ENCODE peak calls at places on chromosomes 5 and 9, in four cellular contexts. One of them, this sample, is unnamed.
A peak's percentile ranks its signal among the peaks of the same experiment; 100 is the strongest.

GRCh38 chr5:179316961-179317360 is 28.3 kb downstream of the ADAMTS2 start:
- DNase-seq in fibroblast of lung: no peak
- DNase-seq in keratinocyte: no peak
- DNase-seq in hepatocyte: no peak
- DNase-seq in this sample: no peak

GRCh38 chr9:99565203-99565602 is 256.5 kb upstream of the NR4A3 start:
- DNase-seq in fibroblast of lung: no peak
- DNase-seq in keratinocyte: no peak
- DNase-seq in hepatocyte: no peak
- DNase-seq in this sample: no peak

GRCh38 chr5:177189965-177190364 is 56.4 kb downstream of the NSD1 start:
- DNase-seq in fibroblast of lung: no peak
- DNase-seq in keratinocyte: no peak
- DNase-seq in hepatocyte: no peak
- DNase-seq in this sample: no peak

GRCh38 chr5:55037046-55037771 is 13.2 kb downstream of the GZMK start:
- DNase-seq in fibroblast of lung: peak; percentile 19
- DNase-seq in keratinocyte: no peak
- DNase-seq in hepatocyte: peak; percentile 6
- DNase-seq in this sample: no peak

GRCh38 chr5:123549256-123549904 is 37.4 kb downstream of the CSNK1G3 start:
- DNase-seq in fibroblast of lung: no peak
- DNase-seq in keratinocyte: no peak
- DNase-seq in hepatocyte: no peak
- DNase-seq in this sample: no peak

GRCh38 chr5:38465045-38465444 is 91.4 kb downstream of the LIFR start:
- DNase-seq in keratinocyte: no peak
- DNase-seq in hepatocyte: no peak
- DNase-seq in fibroblast of lung: no peak
- DNase-seq in this sample: no peak

GRCh38 chr5:166188482-166188881 is 2103.0 kb upstream of the WWC1 start:
- DNase-seq in fibroblast of lung: no peak
- DNase-seq in hepatocyte: peak; percentile 25
- DNase-seq in keratinocyte: no peak
- DNase-seq in this sample: no peak

GRCh38 chr9:83208065-83208850 is 145.3 kb upstream of the RASEF start:
- DNase-seq in fibroblast of lung: peak; percentile 29
- DNase-seq in keratinocyte: no peak
- DNase-seq in hepatocyte: no peak
- DNase-seq in this sample: no peak

GRCh38 chr9:19629506-19629905 is 159.3 kb downstream of the SLC24A2 start:
- DNase-seq in keratinocyte: no peak
- DNase-seq in fibroblast of lung: no peak
- DNase-seq in hepatocyte: no peak
- DNase-seq in this sample: no peak

GRCh38 chr5:31854625-31855526 is 215.9 kb downstream of the PDZD2 start:
- DNase-seq in keratinocyte: no peak
- DNase-seq in fibroblast of lung: peak; percentile 71
- DNase-seq in hepatocyte: peak; percentile 58
- DNase-seq in this sample: no peak

GRCh38 chr9:133780962-133781827 is 43.0 kb upstream of the SARDH start:
- DNase-seq in fibroblast of lung: no peak
- DNase-seq in keratinocyte: no peak
- DNase-seq in hepatocyte: no peak
- DNase-seq in this sample: no peak

GRCh38 chr5:163108351-163108750 is 329.0 kb upstream of the CCNG1 start:
- DNase-seq in fibroblast of lung: no peak
- DNase-seq in hepatocyte: no peak
- DNase-seq in keratinocyte: no peak
- DNase-seq in this sample: no peak

GRCh38 chr9:36080519-36080918 is 43.8 kb downstream of the RECK start:
- DNase-seq in keratinocyte: no peak
- DNase-seq in fibroblast of lung: no peak
- DNase-seq in hepatocyte: no peak
- DNase-seq in this sample: no peak

GRCh38 chr9:35333551-35333950 is 156.4 kb upstream of the RUSC2 start:
- DNase-seq in keratinocyte: no peak
- DNase-seq in hepatocyte: no peak
- DNase-seq in fibroblast of lung: peak; percentile 82
- DNase-seq in this sample: no peak

GRCh38 chr9:3912817-3913216 is 387.0 kb upstream of the RFX3 start:
- DNase-seq in hepatocyte: no peak
- DNase-seq in keratinocyte: no peak
- DNase-seq in fibroblast of lung: peak; percentile 97
- DNase-seq in this sample: no peak

GRCh38 chr5:169651526-169651925 is 14.5 kb downstream of the DOCK2 start:
- DNase-seq in hepatocyte: no peak
- DNase-seq in keratinocyte: no peak
- DNase-seq in fibroblast of lung: peak; percentile 26
- DNase-seq in this sample: no peak

GRCh38 chr5:150438873-150439546 is 10.5 kb downstream of the RPS14 start:
- DNase-seq in hepatocyte: peak; percentile 42
- DNase-seq in keratinocyte: no peak
- DNase-seq in fibroblast of lung: peak; percentile 17
- DNase-seq in this sample: peak; percentile 33

GRCh38 chr5:168047043-168047668 is 244.3 kb upstream of the WWC1 start:
- DNase-seq in hepatocyte: peak; percentile 70
- DNase-seq in fibroblast of lung: peak; percentile 57
- DNase-seq in keratinocyte: peak; percentile 11
- DNase-seq in this sample: peak; percentile 47

GRCh38 chr5:178086266-178086665 is 27.1 kb upstream of the N4BP3 start:
- DNase-seq in fibroblast of lung: no peak
- DNase-seq in keratinocyte: no peak
- DNase-seq in hepatocyte: no peak
- DNase-seq in this sample: no peak

GRCh38 chr9:128912270-128912853 is 8.4 kb upstream of the PHYHD1 start:
- DNase-seq in fibroblast of lung: peak; percentile 98
- DNase-seq in hepatocyte: peak; percentile 55
- DNase-seq in keratinocyte: peak; percentile 98
- DNase-seq in this sample: peak; percentile 98

GRCh38 chr5:10441992-10442435 is 335 bp downstream of the ROPN1L start:
- DNase-seq in hepatocyte: no peak
- DNase-seq in keratinocyte: no peak
- DNase-seq in fibroblast of lung: no peak
- DNase-seq in this sample: no peak

GRCh38 chr5:80711938-80712337 is 57.2 kb upstream of the DHFR start:
- DNase-seq in keratinocyte: no peak
- DNase-seq in fibroblast of lung: peak; percentile 19
- DNase-seq in hepatocyte: peak; percentile 34
- DNase-seq in this sample: no peak

GRCh38 chr5:33267741-33268140 is 173.0 kb upstream of the TARS1 start:
- DNase-seq in fibroblast of lung: no peak
- DNase-seq in hepatocyte: no peak
- DNase-seq in keratinocyte: no peak
- DNase-seq in this sample: no peak

GRCh38 chr9:130939405-130939941 is 426 bp upstream of the FIBCD1 start:
- DNase-seq in keratinocyte: no peak
- DNase-seq in fibroblast of lung: no peak
- DNase-seq in hepatocyte: no peak
- DNase-seq in this sample: no peak

GRCh38 chr9:78021692-78022091 is 9.9 kb downstream of the GNAQ start:
- DNase-seq in fibroblast of lung: no peak
- DNase-seq in keratinocyte: no peak
- DNase-seq in hepatocyte: peak; percentile 45
- DNase-seq in this sample: no peak

GRCh38 chr5:2747372-2748179 is 3.9 kb downstream of the IRX2 start:
- DNase-seq in keratinocyte: no peak
- DNase-seq in fibroblast of lung: peak; percentile 62
- DNase-seq in hepatocyte: no peak
- DNase-seq in this sample: no peak
- H3K4me3 ChIP-seq in keratinocyte: peak overlapping the region; percentile 62
- H3K4me3 ChIP-seq in fibroblast of lung: peak overlapping the region; percentile 15
- H3K4me3 ChIP-seq in hepatocyte: no peak overlapping the region
- H3K4me3 ChIP-seq in this sample: no peak overlapping the region

GRCh38 chr9:97850746-97851449 is 2.1 kb upstream of the FOXE1 start:
- DNase-seq in keratinocyte: no peak
- DNase-seq in hepatocyte: no peak
- DNase-seq in fibroblast of lung: no peak
- DNase-seq in this sample: no peak
- TF ChIP-seq EZH2 in keratinocyte: peak; percentile 49
- TF ChIP-seq EZH2 in hepatocyte: no peak
- TF ChIP-seq EZH2 in fibroblast of lung: peak; percentile 9
- TF ChIP-seq EZH2 in this sample: no peak

GRCh38 chr5:90477816-90478215 is 3.2 kb downstream of the POLR3G start:
- DNase-seq in keratinocyte: no peak
- DNase-seq in fibroblast of lung: no peak
- DNase-seq in hepatocyte: no peak
- DNase-seq in this sample: no peak

GRCh38 chr5:90477073-90477472 is 2.4 kb downstream of the POLR3G start:
- DNase-seq in hepatocyte: no peak
- DNase-seq in keratinocyte: no peak
- DNase-seq in fibroblast of lung: no peak
- DNase-seq in this sample: no peak

GRCh38 chr5:90483206-90483605 is 8.5 kb downstream of the POLR3G start:
- DNase-seq in keratinocyte: no peak
- DNase-seq in fibroblast of lung: no peak
- DNase-seq in hepatocyte: no peak
- DNase-seq in this sample: no peak

GRCh38 chr5:90480699-90481098 is 6.0 kb downstream of the POLR3G start:
- DNase-seq in keratinocyte: no peak
- DNase-seq in hepatocyte: no peak
- DNase-seq in fibroblast of lung: peak; percentile 15
- DNase-seq in this sample: no peak

DNA sequence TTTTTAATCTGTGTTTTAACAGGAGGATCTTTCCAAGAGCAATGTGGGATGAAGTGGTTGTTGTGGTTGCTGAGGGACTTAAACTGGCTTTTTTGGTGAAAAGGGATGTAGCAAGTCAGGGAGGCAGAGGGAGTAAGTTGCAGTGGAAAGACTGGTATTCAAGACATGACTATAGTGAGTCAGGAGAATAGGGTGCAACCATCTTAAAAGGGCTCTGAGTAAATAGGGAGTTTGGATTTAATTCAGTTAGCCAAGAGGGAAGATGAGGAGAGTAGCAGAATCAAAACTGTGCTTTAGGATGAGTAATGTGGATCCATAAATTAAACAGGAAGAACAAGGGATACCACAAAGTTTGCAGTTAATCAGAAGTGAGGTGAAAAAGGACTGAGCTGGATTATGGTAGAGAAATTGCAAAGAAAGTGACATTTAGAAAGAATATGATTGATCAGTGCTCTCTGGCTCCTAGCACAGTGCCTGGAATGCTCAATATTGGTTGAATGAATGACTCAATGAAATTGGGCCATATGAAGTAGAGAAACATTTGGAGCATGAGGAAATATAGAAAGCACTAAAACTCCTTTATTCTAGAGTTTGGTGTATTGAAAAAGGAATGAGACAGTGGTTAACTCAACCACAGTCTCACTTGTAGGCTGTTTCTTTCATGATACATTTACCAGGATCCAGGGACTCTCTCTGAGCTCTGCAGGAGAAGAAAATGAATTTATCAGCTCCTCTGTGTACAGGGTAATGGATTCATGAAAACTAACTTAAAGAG is 5.1 kb downstream of the POLR3G start:
- DNase-seq in keratinocyte: no peak
- DNase-seq in hepatocyte: no peak
- DNase-seq in fibroblast of lung: peak; percentile 55
- DNase-seq in this sample: no peak
- H3K4me3 ChIP-seq in keratinocyte: no peak overlapping the region
- H3K4me3 ChIP-seq in hepatocyte: no peak overlapping the region
- H3K4me3 ChIP-seq in fibroblast of lung: no peak overlapping the region
- H3K4me3 ChIP-seq in this sample: no peak overlapping the region

GRCh38 chr9:125429476-125430160 is 168.0 kb downstream of the GAPVD1 start:
- DNase-seq in keratinocyte: no peak
- DNase-seq in hepatocyte: no peak
- DNase-seq in fibroblast of lung: no peak
- DNase-seq in this sample: no peak

GRCh38 chr9:125428060-125428481 is 166.4 kb downstream of the GAPVD1 start:
- DNase-seq in hepatocyte: no peak
- DNase-seq in fibroblast of lung: no peak
- DNase-seq in keratinocyte: no peak
- DNase-seq in this sample: peak; percentile 57

GRCh38 chr9:125427556-125427955 is 165.9 kb downstream of the GAPVD1 start:
- DNase-seq in keratinocyte: no peak
- DNase-seq in hepatocyte: no peak
- DNase-seq in fibroblast of lung: no peak
- DNase-seq in this sample: no peak

GRCh38 chr9:125430161-125430485 is 168.5 kb downstream of the GAPVD1 start:
- DNase-seq in keratinocyte: no peak
- DNase-seq in fibroblast of lung: no peak
- DNase-seq in hepatocyte: no peak
- DNase-seq in this sample: no peak

GRCh38 chr9:125428515-125429467 is 167.2 kb downstream of the GAPVD1 start:
- DNase-seq in hepatocyte: no peak
- DNase-seq in keratinocyte: no peak
- DNase-seq in fibroblast of lung: no peak
- DNase-seq in this sample: no peak
- TF ChIP-seq EZH2 in hepatocyte: no peak
- TF ChIP-seq EZH2 in keratinocyte: no peak
- TF ChIP-seq EZH2 in fibroblast of lung: no peak
- TF ChIP-seq EZH2 in this sample: no peak

GRCh38 chr5:34868736-34869135 is 29.8 kb downstream of the TTC23L start:
- DNase-seq in keratinocyte: no peak
- DNase-seq in hepatocyte: no peak
- DNase-seq in fibroblast of lung: no peak
- DNase-seq in this sample: no peak

GRCh38 chr5:34863947-34864346 is 25.0 kb downstream of the TTC23L start:
- DNase-seq in fibroblast of lung: no peak
- DNase-seq in hepatocyte: no peak
- DNase-seq in keratinocyte: no peak
- DNase-seq in this sample: no peak

GRCh38 chr5:34866989-34867471 is 28.1 kb downstream of the TTC23L start:
- DNase-seq in keratinocyte: no peak
- DNase-seq in hepatocyte: peak; percentile 30
- DNase-seq in fibroblast of lung: no peak
- DNase-seq in this sample: no peak

GRCh38 chr5:34867660-34868059 is 28.7 kb downstream of the TTC23L start:
- DNase-seq in fibroblast of lung: no peak
- DNase-seq in keratinocyte: no peak
- DNase-seq in hepatocyte: no peak
- DNase-seq in this sample: no peak

GRCh38 chr5:34865131-34865530 is 26.2 kb downstream of the TTC23L start:
- DNase-seq in keratinocyte: no peak
- DNase-seq in fibroblast of lung: no peak
- DNase-seq in hepatocyte: no peak
- DNase-seq in this sample: no peak
- H3K4me3 ChIP-seq in keratinocyte: no peak overlapping the region
- H3K4me3 ChIP-seq in fibroblast of lung: no peak overlapping the region
- H3K4me3 ChIP-seq in hepatocyte: no peak overlapping the region
- H3K4me3 ChIP-seq in this sample: no peak overlapping the region